ENCODE peak calls at places on chromosome 22, in four cellular contexts. One of them, this sample, is unnamed.

GRCh38 chr22:22064580-22064979 is 82.0 kb upstream of the TOP3B start:
- DNase-seq in fibroblast of pulmonary artery: no peak
- DNase-seq in right atrium auricular region: no peak
- DNase-seq in psoas muscle: no peak
- DNase-seq in this sample: no peak

GRCh38 chr22:41917906-41918791 is 3.3 kb upstream of the SHISA8 start:
- DNase-seq in fibroblast of pulmonary artery: peak; percentile 72
- DNase-seq in right atrium auricular region: no peak
- DNase-seq in psoas muscle: peak; percentile 62
- DNase-seq in this sample: no peak

GRCh38 chr22:23092217-23092955 is 22.1 kb downstream of the GNAZ start:
- DNase-seq in fibroblast of pulmonary artery: no peak
- DNase-seq in right atrium auricular region: no peak
- DNase-seq in psoas muscle: no peak
- DNase-seq in this sample: no peak

GRCh38 chr22:22520020-22520656 is at the start of gene ZNF280A:
- DNase-seq in fibroblast of pulmonary artery: peak; percentile 58
- DNase-seq in right atrium auricular region: no peak
- DNase-seq in psoas muscle: no peak
- DNase-seq in this sample: no peak

GRCh38 chr22:18996376-18996900 is 60.3 kb upstream of the PRODH start:
- DNase-seq in fibroblast of pulmonary artery: no peak
- DNase-seq in right atrium auricular region: no peak
- DNase-seq in psoas muscle: no peak
- DNase-seq in this sample: no peak

GRCh38 chr22:42419328-42419881 is 12.8 kb downstream of the NFAM1 start:
- DNase-seq in fibroblast of pulmonary artery: no peak
- DNase-seq in right atrium auricular region: no peak
- DNase-seq in psoas muscle: no peak
- DNase-seq in this sample: peak; percentile 74

GRCh38 chr22:41534219-41534618 is 10.1 kb downstream of the POLR3H start:
- DNase-seq in fibroblast of pulmonary artery: no peak
- DNase-seq in right atrium auricular region: no peak
- DNase-seq in psoas muscle: no peak
- DNase-seq in this sample: no peak

GRCh38 chr22:22942511-22943329 is 55.1 kb downstream of the IGLL5 start:
- DNase-seq in fibroblast of pulmonary artery: peak; percentile 71
- DNase-seq in right atrium auricular region: peak; percentile 55
- DNase-seq in psoas muscle: peak; percentile 32
- DNase-seq in this sample: peak; percentile 74

GRCh38 chr22:45683248-45683647 is 11.6 kb downstream of the ATXN10 start:
- DNase-seq in fibroblast of pulmonary artery: no peak
- DNase-seq in right atrium auricular region: no peak
- DNase-seq in psoas muscle: no peak
- DNase-seq in this sample: no peak

GRCh38 chr22:38315801-38316339 is 1.4 kb downstream of the CSNK1E start:
- DNase-seq in fibroblast of pulmonary artery: no peak
- DNase-seq in right atrium auricular region: no peak
- DNase-seq in psoas muscle: no peak
- DNase-seq in this sample: peak; percentile 54

GRCh38 chr22:47292546-47293320 is 530.3 kb downstream of the TBC1D22A start:
- DNase-seq in fibroblast of pulmonary artery: peak; percentile 22
- DNase-seq in right atrium auricular region: peak; percentile 16
- DNase-seq in psoas muscle: no peak
- DNase-seq in this sample: no peak

DNA sequence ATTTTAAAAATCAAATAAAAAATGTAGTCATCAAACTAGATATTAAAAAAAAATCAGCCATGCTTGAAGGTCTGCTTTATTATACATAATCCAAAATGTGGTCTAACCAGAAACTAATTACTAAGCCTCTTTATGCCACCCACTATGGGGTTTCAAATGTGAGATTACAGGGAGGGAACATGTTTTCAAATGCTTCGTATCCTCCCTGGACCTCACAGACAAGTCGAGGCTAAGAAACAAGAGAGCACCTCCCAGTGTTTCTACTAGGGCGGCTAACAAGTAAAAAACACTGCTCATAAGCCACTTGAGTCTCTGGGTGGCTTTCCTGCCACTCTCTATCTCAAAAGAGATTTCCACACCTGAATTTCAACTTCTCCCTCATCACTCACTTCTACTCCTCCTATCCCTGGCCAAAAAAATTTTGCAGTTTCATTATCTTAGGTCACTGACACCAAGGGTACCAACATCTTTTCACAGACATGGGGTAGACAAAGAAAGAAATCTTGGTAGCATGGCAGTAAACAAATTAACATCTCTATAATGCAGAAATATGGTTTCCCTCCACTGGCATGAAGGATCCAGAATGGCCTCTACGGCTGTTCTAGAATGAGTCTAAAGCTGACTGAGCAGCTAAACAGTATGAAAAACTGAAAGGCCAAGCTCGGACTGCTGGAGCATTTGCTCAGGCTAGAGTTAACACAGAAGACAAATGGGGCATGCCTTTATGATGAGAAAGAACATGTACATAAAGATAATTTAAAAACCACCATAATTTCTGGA is 50.9 kb downstream of the PITPNB start:
- DNase-seq in fibroblast of pulmonary artery: no peak
- DNase-seq in right atrium auricular region: no peak
- DNase-seq in psoas muscle: no peak
- DNase-seq in this sample: no peak
- TF ChIP-seq CTCF in fibroblast of pulmonary artery: no peak
- TF ChIP-seq CTCF in right atrium auricular region: no peak
- TF ChIP-seq CTCF in psoas muscle: no peak
- TF ChIP-seq CTCF in this sample: no peak

GRCh38 chr22:39654959-39655579 is 84.5 kb downstream of the CACNA1I start:
- DNase-seq in fibroblast of pulmonary artery: no peak
- DNase-seq in right atrium auricular region: no peak
- DNase-seq in psoas muscle: no peak
- DNase-seq in this sample: no peak
- TF ChIP-seq CTCF in fibroblast of pulmonary artery: peak; percentile 14
- TF ChIP-seq CTCF in right atrium auricular region: no peak
- TF ChIP-seq CTCF in psoas muscle: no peak
- TF ChIP-seq CTCF in this sample: peak; percentile 31

DNA sequence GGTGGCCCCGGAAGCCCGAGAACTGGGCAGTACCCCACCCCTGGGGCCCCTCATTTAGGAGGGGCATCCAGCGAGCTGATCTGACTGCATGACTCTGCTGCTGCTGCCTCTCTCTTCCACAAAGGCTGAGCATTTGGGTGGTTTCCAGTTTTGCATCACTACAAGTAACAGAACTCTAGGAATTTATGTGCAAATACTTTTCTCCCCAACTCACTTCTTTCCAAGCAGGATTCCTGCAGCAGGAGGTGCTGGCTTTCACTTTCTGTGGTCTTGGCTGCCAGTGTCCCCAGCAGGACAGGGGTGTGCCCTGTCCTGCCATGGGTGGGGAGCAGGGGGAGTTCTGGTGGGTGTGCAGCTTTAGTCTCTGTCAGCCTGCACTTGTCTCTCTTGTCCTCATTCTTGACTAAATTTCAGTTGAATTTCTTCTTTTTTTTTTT is 21.2 kb downstream of the UPB1 start:
- DNase-seq in fibroblast of pulmonary artery: peak; percentile 91
- DNase-seq in right atrium auricular region: no peak
- DNase-seq in psoas muscle: no peak
- DNase-seq in this sample: peak; percentile 63
- TF ChIP-seq CTCF in fibroblast of pulmonary artery: peak; percentile 18
- TF ChIP-seq CTCF in right atrium auricular region: no peak
- TF ChIP-seq CTCF in psoas muscle: no peak
- TF ChIP-seq CTCF in this sample: no peak

DNA sequence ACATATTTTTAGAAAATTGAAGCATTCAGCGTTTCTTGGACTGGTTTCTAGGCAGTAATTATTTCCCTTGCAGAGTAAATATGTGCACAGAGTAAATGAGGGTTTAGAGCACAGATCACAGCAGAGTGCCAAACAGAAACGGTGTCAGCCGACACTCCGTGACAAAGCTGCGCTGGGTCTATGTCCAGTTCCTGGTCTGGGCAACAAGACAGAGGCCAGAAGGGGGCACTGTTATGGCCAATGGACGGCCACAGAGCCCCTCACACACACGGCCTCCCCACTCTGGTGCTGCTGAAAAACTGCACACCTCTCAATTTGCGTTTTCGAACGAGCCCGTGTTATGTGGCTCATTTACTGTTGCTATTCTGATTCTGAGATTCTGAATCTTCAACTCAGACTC is 180.7 kb downstream of the MPPED1 start:
- DNase-seq in fibroblast of pulmonary artery: peak; percentile 7
- DNase-seq in right atrium auricular region: no peak
- DNase-seq in psoas muscle: no peak
- DNase-seq in this sample: no peak
- TF ChIP-seq CTCF in fibroblast of pulmonary artery: peak; percentile 26
- TF ChIP-seq CTCF in right atrium auricular region: no peak
- TF ChIP-seq CTCF in psoas muscle: no peak
- TF ChIP-seq CTCF in this sample: no peak

GRCh38 chr22:36409911-36410756 is 22.4 kb upstream of the MYH9 start:
- DNase-seq in fibroblast of pulmonary artery: peak; percentile 53
- DNase-seq in right atrium auricular region: peak; percentile 80
- DNase-seq in psoas muscle: peak; percentile 65
- DNase-seq in this sample: peak; percentile 64
- TF ChIP-seq CTCF in fibroblast of pulmonary artery: no peak
- TF ChIP-seq CTCF in right atrium auricular region: no peak
- TF ChIP-seq CTCF in psoas muscle: no peak
- TF ChIP-seq CTCF in this sample: no peak

GRCh38 chr22:49046000-49046545 is 781.6 kb downstream of the BRD1 start:
- DNase-seq in fibroblast of pulmonary artery: no peak
- DNase-seq in right atrium auricular region: no peak
- DNase-seq in psoas muscle: no peak
- DNase-seq in this sample: no peak

GRCh38 chr22:49048591-49048990 is 779.1 kb downstream of the BRD1 start:
- DNase-seq in fibroblast of pulmonary artery: no peak
- DNase-seq in right atrium auricular region: no peak
- DNase-seq in psoas muscle: no peak
- DNase-seq in this sample: no peak

GRCh38 chr22:49045276-49045675 is 782.4 kb downstream of the BRD1 start:
- DNase-seq in fibroblast of pulmonary artery: no peak
- DNase-seq in right atrium auricular region: no peak
- DNase-seq in psoas muscle: no peak
- DNase-seq in this sample: no peak

GRCh38 chr22:49047461-49047860 is 780.2 kb downstream of the BRD1 start:
- DNase-seq in fibroblast of pulmonary artery: no peak
- DNase-seq in right atrium auricular region: no peak
- DNase-seq in psoas muscle: no peak
- DNase-seq in this sample: no peak

GRCh38 chr22:49046546-49047305 is 780.9 kb downstream of the BRD1 start:
- DNase-seq in fibroblast of pulmonary artery: no peak
- DNase-seq in right atrium auricular region: no peak
- DNase-seq in psoas muscle: no peak
- DNase-seq in this sample: peak; percentile 70
- TF ChIP-seq CTCF in fibroblast of pulmonary artery: no peak
- TF ChIP-seq CTCF in right atrium auricular region: peak; percentile 64
- TF ChIP-seq CTCF in psoas muscle: no peak
- TF ChIP-seq CTCF in this sample: peak; percentile 51

GRCh38 chr22:31730344-31730711 is 19.6 kb downstream of the PRR14L start:
- DNase-seq in fibroblast of pulmonary artery: no peak
- DNase-seq in right atrium auricular region: no peak
- DNase-seq in psoas muscle: no peak
- DNase-seq in this sample: no peak
- TF ChIP-seq CTCF in fibroblast of pulmonary artery: no peak
- TF ChIP-seq CTCF in right atrium auricular region: no peak
- TF ChIP-seq CTCF in psoas muscle: no peak
- TF ChIP-seq CTCF in this sample: no peak

This sample was measured in GM13977.